ENCODE peak calls at places on chromosomes 13 and 19, in six cellular contexts. X is T-helper 9 cell; J is stimulated activated CD8-positive, alpha-beta memory T cell treated with anti-CD3 and anti-CD28 coated beads, Interleukin-2, amount 100 ng/mL, for 1 hour; E is EL; S is neural progenitor cell; R is heart left ventricle. P is an unnamed sample.

GRCh38 chr19:30896551-30896950 is 452.7 kb downstream of the TSHZ3 start:
- DNase-seq in X (no peak), J (no peak), E (no peak), S (no peak), R (no peak), P (peak; percentile 70)

GRCh38 chr13:20441879-20442278 is 83.8 kb downstream of the CRYL1 start:
- DNase-seq in X (no peak), J (no peak), E (no peak), S (peak; percentile 48), R (no peak), P (no peak)

GRCh38 chr13:21050288-21051197 is 10.8 kb downstream of the LATS2 start:
- DNase-seq in X (no peak), J (no peak), E (peak; percentile 36), S (no peak), R (no peak), P (no peak)

GRCh38 chr19:51135004-51135403 is 7.1 kb upstream of the SIGLEC7 start:
- DNase-seq in X (no peak), J (no peak), E (no peak), S (no peak), R (no peak), P (no peak)

GRCh38 chr13:71610876-71611275 is 256.1 kb downstream of the DACH1 start:
- DNase-seq in X (no peak), J (no peak), E (no peak), S (no peak), R (no peak), P (no peak)

GRCh38 chr19:38070573-38070972 is 153.4 kb downstream of the DPF1 start:
- DNase-seq in X (no peak), J (no peak), E (peak; percentile 52), S (no peak), R (no peak), P (no peak)

GRCh38 chr13:99979453-99980200 is 2.0 kb upstream of the ZIC2 start:
- DNase-seq in X (no peak), J (no peak), E (no peak), S (peak; percentile 79), R (peak; percentile 65), P (peak; percentile 87)

GRCh38 chr13:95002126-95002525 is 289.8 kb upstream of the SOX21 start:
- DNase-seq in X (no peak), J (no peak), E (no peak), S (no peak), R (no peak), P (no peak)

GRCh38 chr13:48873598-48873997 is 102.1 kb upstream of the FNDC3A start:
- DNase-seq in X (no peak), J (no peak), E (peak; percentile 78), S (peak; percentile 18), R (no peak), P (peak; percentile 77)

GRCh38 chr19:18775586-18776287 is 15.4 kb downstream of the COMP start:
- DNase-seq in X (no peak), J (no peak), E (peak; percentile 88), S (no peak), R (peak; percentile 47), P (no peak)

GRCh38 chr19:41341669-41342490 is 11.8 kb downstream of the TGFB1 start:
- DNase-seq in X (no peak), J (no peak), E (no peak), S (no peak), R (no peak), P (peak; percentile 72)

GRCh38 chr13:39577203-39577602 is 25.8 kb downstream of the LHFPL6 start:
- DNase-seq in X (no peak), J (no peak), E (no peak), S (no peak), R (no peak), P (no peak)

GRCh38 chr13:63075126-63075525 is 1659.5 kb upstream of the PCDH20 start:
- DNase-seq in X (no peak), J (no peak), E (no peak), S (no peak), R (no peak), P (no peak)

GRCh38 chr19:56324425-56324824 is 9.8 kb upstream of the ZSCAN5A start:
- DNase-seq in X (no peak), J (no peak), E (no peak), S (no peak), R (no peak), P (no peak)

GRCh38 chr19:34193876-34194275 is 21.6 kb downstream of the LSM14A start:
- DNase-seq in X (no peak), J (no peak), E (no peak), S (no peak), R (no peak), P (no peak)

GRCh38 chr13:40666058-40666904 is at the start of gene FOXO1:
- DNase-seq in X (peak; percentile 87), J (peak; percentile 84), E (peak; percentile 86), S (peak; percentile 94), R (peak; percentile 95), P (peak; percentile 93)

GRCh38 chr13:83752141-83752540 is 130.1 kb downstream of the SLITRK1 start:
- DNase-seq in X (no peak), J (no peak), E (peak; percentile 88), S (no peak), R (no peak), P (no peak)

GRCh38 chr13:101552797-101553196 is 100.3 kb downstream of the ITGBL1 start:
- DNase-seq in X (no peak), J (no peak), E (peak; percentile 80), S (no peak), R (no peak), P (no peak)

GRCh38 chr19:19105365-19106060 is 32.8 kb downstream of the TMEM161A start:
- DNase-seq in X (no peak), J (no peak), E (peak; percentile 76), S (peak; percentile 94), R (no peak), P (peak; percentile 95)

GRCh38 chr13:102347490-102347889 is 54.4 kb downstream of the FGF14 start:
- DNase-seq in X (no peak), J (no peak), E (no peak), S (no peak), R (no peak), P (no peak)

GRCh38 chr19:18098891-18099622 is 1.5 kb downstream of the MAST3 start:
- DNase-seq in X (peak; percentile 37), J (no peak), E (no peak), S (peak; percentile 50), R (no peak), P (peak; percentile 73)

GRCh38 chr13:50691176-50691681 is 152.3 kb downstream of the DLEU7 start:
- DNase-seq in X (no peak), J (no peak), E (no peak), S (no peak), R (no peak), P (no peak)

GRCh38 chr19:4391701-4392543 is 8.4 kb downstream of the SH3GL1 start:
- DNase-seq in X (no peak), J (no peak), E (peak; percentile 93), S (no peak), R (peak; percentile 77), P (no peak)

GRCh38 chr13:112248406-112248760 is 127.8 kb upstream of the SPACA7 start:
- DNase-seq in X (no peak), J (no peak), E (no peak), S (no peak), R (no peak), P (no peak)

GRCh38 chr19:58097783-58098681 is at the start of gene ZSCAN18:
- DNase-seq in X (peak; percentile 95), J (peak; percentile 95), E (peak; percentile 86), S (peak; percentile 100), R (peak; percentile 99), P (peak; percentile 100)

GRCh38 chr13:101739382-101740178 is 287.1 kb downstream of the ITGBL1 start:
- DNase-seq in X (no peak), J (no peak), E (no peak), S (no peak), R (no peak), P (no peak)

GRCh38 chr13:88188986-88189385 is 517.8 kb downstream of the SLITRK5 start:
- DNase-seq in X (no peak), J (no peak), E (no peak), S (no peak), R (no peak), P (no peak)

GRCh38 chr13:99977912-99978780 is 3.4 kb upstream of the ZIC2 start:
- DNase-seq in X (no peak), J (no peak), E (no peak), S (peak; percentile 84), R (no peak), P (peak; percentile 82)

GRCh38 chr13:94351292-94352000 is 128.0 kb downstream of the DCT start:
- DNase-seq in X (no peak), J (no peak), E (peak; percentile 71), S (no peak), R (no peak), P (no peak)

GRCh38 chr19:46107371-46107770 is 17.1 kb downstream of the IGFL3 start:
- DNase-seq in X (no peak), J (no peak), E (no peak), S (no peak), R (no peak), P (no peak)

GRCh38 chr13:106796280-106797047 is 228.5 kb upstream of the ARGLU1 start:
- DNase-seq in X (no peak), J (no peak), E (no peak), S (peak; percentile 83), R (no peak), P (peak; percentile 91)

GRCh38 chr19:55315956-55316525 is 9.1 kb downstream of the TMEM150B start:
- DNase-seq in X (no peak), J (no peak), E (no peak), S (no peak), R (no peak), P (no peak)

GRCh38 chr13:98927954-98928927 is 49.6 kb downstream of the DOCK9 start:
- DNase-seq in X (no peak), J (no peak), E (peak; percentile 39), S (no peak), R (no peak), P (peak; percentile 61)

GRCh38 chr13:35479223-35479536 is 2.7 kb upstream of the MAB21L1 start:
- DNase-seq in X (no peak), J (no peak), E (peak; percentile 78), S (peak; percentile 81), R (no peak), P (peak; percentile 69)

GRCh38 chr19:4511300-4512054 is 6.8 kb downstream of the PLIN4 start:
- DNase-seq in X (no peak), J (no peak), E (no peak), S (no peak), R (no peak), P (no peak)

GRCh38 chr19:34345934-34346333 is 19.1 kb upstream of the GPI start:
- DNase-seq in X (peak; percentile 65), J (no peak), E (peak; percentile 82), S (peak; percentile 83), R (no peak), P (peak; percentile 93)

GRCh38 chr19:7926021-7926726 is at the start of gene CTXN1:
- DNase-seq in X (peak; percentile 80), J (peak; percentile 61), E (peak; percentile 58), S (peak; percentile 91), R (peak; percentile 86), P (peak; percentile 93)

GRCh38 chr19:13621413-13621812 is 115.1 kb upstream of the CACNA1A start:
- DNase-seq in X (no peak), J (no peak), E (peak; percentile 99), S (no peak), R (no peak), P (peak; percentile 90)

GRCh38 chr13:91567485-91568207 is 169.2 kb downstream of the GPC5 start:
- DNase-seq in X (no peak), J (no peak), E (no peak), S (no peak), R (no peak), P (no peak)

P was measured in endodermal cell.